ENCODE peak calls at places on chromosome 18, in five cellular contexts. S, L, Z, J and F are unnamed samples.

GRCh38 chr18:74477771-74478170 is 18.4 kb upstream of the CNDP2 start:
- ATAC-seq in S (no peak), L (no peak), Z (no peak), J (no peak), F (no peak)

GRCh38 chr18:66599190-66599589 is 4.7 kb downstream of the CDH19 start:
- ATAC-seq in S (no peak), L (no peak), Z (no peak), J (no peak), F (no peak)

GRCh38 chr18:75779910-75780309 is 352.4 kb upstream of the SMIM21 start:
- ATAC-seq in S (no peak), L (no peak), Z (no peak), J (no peak), F (no peak)

GRCh38 chr18:75029456-75029855 is 179.5 kb downstream of the PTGR3 start:
- ATAC-seq in S (peak; percentile 40), L (no peak), Z (no peak), J (no peak), F (no peak)

GRCh38 chr18:74040008-74040407 is 107.6 kb downstream of the FBXO15 start:
- ATAC-seq in S (no peak), L (no peak), Z (no peak), J (no peak), F (no peak)

GRCh38 chr18:55405655-55406373 is 182.2 kb downstream of the TCF4 start:
- ATAC-seq in S (no peak), L (peak; percentile 79), Z (peak; percentile 55), J (peak; percentile 87), F (peak; percentile 78)

GRCh38 chr18:13416208-13416607 is 197.6 kb downstream of the LDLRAD4 start:
- ATAC-seq in S (no peak), L (no peak), Z (no peak), J (no peak), F (peak; percentile 35)

GRCh38 chr18:62426191-62426488 is 96.7 kb upstream of the ZCCHC2 start:
- ATAC-seq in S (no peak), L (no peak), Z (no peak), J (no peak), F (no peak)

GRCh38 chr18:41973989-41974388 is 19.0 kb downstream of the PIK3C3 start:
- ATAC-seq in S (no peak), L (no peak), Z (no peak), J (no peak), F (no peak)

GRCh38 chr18:3716116-3716660 is 266.2 kb downstream of the TGIF1 start:
- ATAC-seq in S (no peak), L (peak; percentile 56), Z (no peak), J (no peak), F (no peak)

GRCh38 chr18:74378179-74378682 is 62.6 kb downstream of the C18orf63 start:
- ATAC-seq in S (no peak), L (no peak), Z (no peak), J (peak; percentile 75), F (peak; percentile 27)

GRCh38 chr18:11591957-11592356 is 17.4 kb upstream of the SLC35G4 start:
- ATAC-seq in S (no peak), L (no peak), Z (no peak), J (no peak), F (no peak)

GRCh38 chr18:23311346-23312103 is 141.6 kb upstream of the RIOK3 start:
- ATAC-seq in S (no peak), L (no peak), Z (no peak), J (peak; percentile 14), F (no peak)

GRCh38 chr18:65415167-65415566 is 335.6 kb upstream of the CDH7 start:
- ATAC-seq in S (no peak), L (no peak), Z (no peak), J (no peak), F (no peak)

GRCh38 chr18:13473751-13474150 is 252.6 kb downstream of the FAM210A start:
- ATAC-seq in S (no peak), L (no peak), Z (no peak), J (no peak), F (no peak)

GRCh38 chr18:63676526-63676925 is 14.8 kb upstream of the SERPINB3 start:
- ATAC-seq in S (no peak), L (no peak), Z (no peak), J (no peak), F (no peak)

GRCh38 chr18:74331404-74331803 is 15.8 kb downstream of the C18orf63 start:
- ATAC-seq in S (no peak), L (peak; percentile 75), Z (no peak), J (no peak), F (no peak)

GRCh38 chr18:77031662-77032061 is 100.9 kb downstream of the MBP start:
- ATAC-seq in S (no peak), L (no peak), Z (no peak), J (no peak), F (no peak)

GRCh38 chr18:27057459-27058302 is 127.4 kb downstream of the CHST9 start:
- ATAC-seq in S (no peak), L (no peak), Z (peak; percentile 68), J (peak; percentile 38), F (peak; percentile 85)

GRCh38 chr18:62282188-62282629 is 42.9 kb upstream of the TNFRSF11A start:
- ATAC-seq in S (no peak), L (no peak), Z (no peak), J (peak; percentile 24), F (no peak)

GRCh38 chr18:57970356-57971095 is 73.5 kb upstream of the NEDD4L start:
- ATAC-seq in S (no peak), L (peak; percentile 85), Z (no peak), J (no peak), F (no peak)

GRCh38 chr18:13615432-13615861 is 110.9 kb downstream of the FAM210A start:
- ATAC-seq in S (no peak), L (no peak), Z (no peak), J (peak; percentile 2), F (no peak)

GRCh38 chr18:11828772-11829432 is 22.3 kb upstream of the CHMP1B start:
- ATAC-seq in S (no peak), L (peak; percentile 39), Z (no peak), J (no peak), F (no peak)

GRCh38 chr18:8607776-8608682 is 1.2 kb upstream of the RAB12 start:
- ATAC-seq in S (no peak), L (no peak), Z (no peak), J (no peak), F (no peak)

GRCh38 chr18:61929881-61930640 is 37.3 kb upstream of the RNF152 start:
- ATAC-seq in S (no peak), L (no peak), Z (no peak), J (no peak), F (no peak)

GRCh38 chr18:74494514-74494913 is 1.6 kb upstream of the CNDP2 start:
- ATAC-seq in S (no peak), L (no peak), Z (no peak), J (no peak), F (no peak)

GRCh38 chr18:23900979-23901378 is 113.6 kb upstream of the TTC39C start:
- ATAC-seq in S (no peak), L (no peak), Z (no peak), J (no peak), F (no peak)

GRCh38 chr18:79423211-79424007 is 27.7 kb downstream of the NFATC1 start:
- ATAC-seq in S (no peak), L (no peak), Z (peak; percentile 22), J (peak; percentile 6), F (peak; percentile 10)

GRCh38 chr18:76465630-76466409 is 29.2 kb downstream of the ZNF516 start:
- ATAC-seq in S (no peak), L (no peak), Z (no peak), J (no peak), F (no peak)

GRCh38 chr18:74590606-74591005 is 7.1 kb upstream of the ZNF407 start:
- ATAC-seq in S (no peak), L (no peak), Z (no peak), J (no peak), F (no peak)

DNA sequence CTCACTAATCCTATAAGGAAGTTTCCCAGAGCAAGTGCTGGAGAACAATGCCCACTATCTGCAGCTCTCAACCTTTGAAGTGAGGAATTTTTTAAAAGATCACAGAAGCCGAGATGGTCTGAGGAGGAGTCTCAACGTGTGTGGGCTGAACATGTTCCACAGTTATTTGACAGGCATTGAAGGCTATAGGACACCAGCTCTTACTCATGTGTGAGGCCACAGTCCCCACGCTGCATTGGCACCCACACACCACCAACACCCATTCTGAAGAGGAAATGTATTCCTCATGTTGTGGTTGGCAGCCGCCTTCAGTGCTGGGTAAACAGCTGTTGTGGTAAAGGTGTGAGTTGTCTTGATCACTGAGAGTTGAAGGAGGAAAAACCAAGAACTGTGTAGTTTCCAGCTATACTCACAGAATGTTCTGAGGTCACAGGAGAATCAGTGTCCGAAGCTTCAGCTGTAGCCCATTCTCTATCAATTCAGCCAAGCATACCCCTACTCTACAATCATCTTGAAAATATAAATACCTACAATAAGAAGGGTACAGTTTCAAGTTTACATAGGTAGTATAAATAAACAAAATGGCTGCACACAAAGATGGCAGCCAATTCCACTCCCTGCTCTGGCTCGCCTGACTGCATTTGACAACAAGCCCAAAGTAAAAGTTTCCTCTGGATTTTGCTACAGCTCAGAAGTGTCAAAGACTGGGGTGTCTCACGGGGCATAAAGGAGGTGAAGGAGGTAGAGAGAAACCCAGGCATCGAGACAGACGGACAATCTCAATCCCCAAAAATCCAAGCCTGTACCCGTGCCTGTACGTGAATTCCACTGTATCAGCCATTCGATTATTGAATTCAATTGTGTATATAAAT is 12.1 kb downstream of the CD226 start:
- ATAC-seq in S (peak; percentile 94), L (no peak), Z (no peak), J (peak; percentile 36), F (no peak)
- H3K27me3 ChIP-seq in S (no peaks in the 10 kb centered on the region), L (no peaks in the 10 kb centered on the region), Z (no peaks in the 10 kb centered on the region), J (no peaks in the 10 kb centered on the region), F (no peaks in the 10 kb centered on the region)

GRCh38 chr18:35915056-35915455 is 57.4 kb upstream of the RMP24 start:
- ATAC-seq in S (no peak), L (no peak), Z (no peak), J (no peak), F (no peak)

GRCh38 chr18:35920623-35921022 is 51.9 kb upstream of the RMP24 start:
- ATAC-seq in S (no peak), L (no peak), Z (no peak), J (no peak), F (no peak)

GRCh38 chr18:35917043-35917442 is 55.4 kb upstream of the RMP24 start:
- ATAC-seq in S (no peak), L (peak; percentile 71), Z (no peak), J (no peak), F (no peak)

GRCh38 chr18:35918564-35918963 is 53.9 kb upstream of the RMP24 start:
- ATAC-seq in S (no peak), L (no peak), Z (no peak), J (no peak), F (no peak)

DNA sequence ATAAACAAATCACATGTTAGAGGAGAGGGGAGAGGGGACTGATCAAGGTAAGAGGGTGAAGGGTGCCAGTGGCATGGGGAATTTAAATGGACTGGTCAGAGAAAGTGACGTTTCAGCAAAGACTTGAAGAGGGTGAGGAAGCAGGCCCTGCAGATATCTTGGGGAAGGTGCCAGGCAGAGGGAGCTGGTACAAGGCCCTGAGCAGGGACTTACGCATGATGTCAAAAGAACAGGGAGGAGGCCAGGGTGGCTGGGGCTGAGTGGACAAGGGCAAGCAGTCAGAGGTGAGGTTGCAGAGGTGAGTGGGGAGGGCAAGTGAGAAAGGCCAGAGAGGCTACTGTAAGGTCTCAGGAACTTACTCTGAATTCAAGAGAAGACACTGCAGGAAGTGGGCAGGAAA is 53.3 kb upstream of the RMP24 start:
- ATAC-seq in S (no peak), L (no peak), Z (no peak), J (no peak), F (no peak)
- H3K27me3 ChIP-seq in S (peaks cover 10% of the 10 kb centered on the region), L (peaks cover 4% of the 10 kb centered on the region), Z (no peaks in the 10 kb centered on the region), J (no peaks in the 10 kb centered on the region), F (no peaks in the 10 kb centered on the region)

GRCh38 chr18:53566622-53567021 is 657.8 kb downstream of the MBD2 start:
- ATAC-seq in S (no peak), L (no peak), Z (no peak), J (no peak), F (no peak)
- H3K27me3 ChIP-seq in S (no peaks in the 10 kb centered on the region), L (no peaks in the 10 kb centered on the region), Z (no peaks in the 10 kb centered on the region), J (no peaks in the 10 kb centered on the region), F (no peaks in the 10 kb centered on the region)

GRCh38 chr18:22159014-22159413 is 10.4 kb upstream of the GATA6 start:
- ATAC-seq in S (no peak), L (no peak), Z (no peak), J (no peak), F (no peak)
- H3K27me3 ChIP-seq in S (peaks cover 15% of the 10 kb centered on the region), L (peaks cover 31% of the 10 kb centered on the region), Z (no peaks in the 10 kb centered on the region), J (no peaks in the 10 kb centered on the region), F (peaks cover 71% of the 10 kb centered on the region)